ENCODE peak calls at places on chromosomes 13 and 19, in six cellular contexts. One of them, this sample, is unnamed.

GRCh38 chr19:47445937-47446402 is 25.7 kb downstream of the SLC8A2 start:
- ATAC-seq in right cardiac atrium: peak
- ATAC-seq in mucosa of descending colon: peak
- ATAC-seq in DND-41: peak
- ATAC-seq in lower lobe of right lung: peak
- ATAC-seq in IMR-90: peak
- ATAC-seq in this sample: peak

GRCh38 chr19:44809856-44810554 is 1.1 kb downstream of the BCAM start:
- ATAC-seq in IMR-90: no peak
- ATAC-seq in DND-41: no peak
- ATAC-seq in lower lobe of right lung: no peak
- ATAC-seq in right cardiac atrium: peak
- ATAC-seq in mucosa of descending colon: no peak
- ATAC-seq in this sample: no peak

GRCh38 chr13:71219671-71220070 is 647.3 kb downstream of the DACH1 start:
- ATAC-seq in mucosa of descending colon: no peak
- ATAC-seq in lower lobe of right lung: no peak
- ATAC-seq in right cardiac atrium: no peak
- ATAC-seq in DND-41: no peak
- ATAC-seq in IMR-90: no peak
- ATAC-seq in this sample: no peak

GRCh38 chr13:100611678-100612492 is 23.3 kb upstream of the GGACT start:
- ATAC-seq in IMR-90: no peak
- ATAC-seq in right cardiac atrium: peak
- ATAC-seq in lower lobe of right lung: no peak
- ATAC-seq in DND-41: no peak
- ATAC-seq in mucosa of descending colon: no peak
- ATAC-seq in this sample: no peak

GRCh38 chr19:3162418-3163229 is 15.9 kb upstream of the S1PR4 start:
- ATAC-seq in right cardiac atrium: peak
- ATAC-seq in lower lobe of right lung: peak
- ATAC-seq in mucosa of descending colon: no peak
- ATAC-seq in IMR-90: no peak
- ATAC-seq in DND-41: peak
- ATAC-seq in this sample: no peak

GRCh38 chr13:73307481-73307880 is 248.7 kb downstream of the KLF5 start:
- ATAC-seq in DND-41: no peak
- ATAC-seq in mucosa of descending colon: peak
- ATAC-seq in IMR-90: peak
- ATAC-seq in right cardiac atrium: no peak
- ATAC-seq in lower lobe of right lung: no peak
- ATAC-seq in this sample: no peak

GRCh38 chr19:16566702-16567101 is 5.5 kb downstream of the SLC35E1 start:
- ATAC-seq in right cardiac atrium: no peak
- ATAC-seq in mucosa of descending colon: no peak
- ATAC-seq in DND-41: no peak
- ATAC-seq in IMR-90: no peak
- ATAC-seq in lower lobe of right lung: no peak
- ATAC-seq in this sample: no peak

GRCh38 chr13:110683203-110683883 is 22.6 kb downstream of the CARS2 start:
- ATAC-seq in mucosa of descending colon: peak
- ATAC-seq in DND-41: peak
- ATAC-seq in IMR-90: no peak
- ATAC-seq in lower lobe of right lung: no peak
- ATAC-seq in right cardiac atrium: no peak
- ATAC-seq in this sample: no peak

GRCh38 chr19:10086904-10087256 is 763 bp downstream of the SHFL start:
- ATAC-seq in right cardiac atrium: peak
- ATAC-seq in mucosa of descending colon: peak
- ATAC-seq in lower lobe of right lung: peak
- ATAC-seq in DND-41: no peak
- ATAC-seq in IMR-90: peak
- ATAC-seq in this sample: no peak

GRCh38 chr19:12788025-12788681 is 3.1 kb upstream of the JUNB start:
- ATAC-seq in DND-41: no peak
- ATAC-seq in IMR-90: no peak
- ATAC-seq in mucosa of descending colon: no peak
- ATAC-seq in right cardiac atrium: no peak
- ATAC-seq in lower lobe of right lung: no peak
- ATAC-seq in this sample: no peak

GRCh38 chr19:2076481-2077082 is 19.5 kb downstream of the MOB3A start:
- ATAC-seq in IMR-90: no peak
- ATAC-seq in lower lobe of right lung: no peak
- ATAC-seq in right cardiac atrium: no peak
- ATAC-seq in DND-41: no peak
- ATAC-seq in mucosa of descending colon: no peak
- ATAC-seq in this sample: no peak

GRCh38 chr19:39263912-39264305 is 4.3 kb upstream of the IFNL2 start:
- ATAC-seq in IMR-90: no peak
- ATAC-seq in right cardiac atrium: peak
- ATAC-seq in DND-41: no peak
- ATAC-seq in lower lobe of right lung: peak
- ATAC-seq in mucosa of descending colon: no peak
- ATAC-seq in this sample: no peak

GRCh38 chr13:82720961-82721360 is 1161.3 kb downstream of the SLITRK1 start:
- ATAC-seq in lower lobe of right lung: no peak
- ATAC-seq in DND-41: no peak
- ATAC-seq in IMR-90: no peak
- ATAC-seq in mucosa of descending colon: no peak
- ATAC-seq in right cardiac atrium: no peak
- ATAC-seq in this sample: no peak

GRCh38 chr19:42367929-42368328 is 22.2 kb downstream of the CNFN start:
- ATAC-seq in DND-41: no peak
- ATAC-seq in right cardiac atrium: no peak
- ATAC-seq in lower lobe of right lung: no peak
- ATAC-seq in IMR-90: no peak
- ATAC-seq in mucosa of descending colon: no peak
- ATAC-seq in this sample: no peak

GRCh38 chr13:110161112-110161897 is 145.7 kb downstream of the COL4A1 start:
- ATAC-seq in IMR-90: no peak
- ATAC-seq in DND-41: no peak
- ATAC-seq in lower lobe of right lung: peak
- ATAC-seq in right cardiac atrium: no peak
- ATAC-seq in mucosa of descending colon: no peak
- ATAC-seq in this sample: peak

GRCh38 chr19:18112989-18113478 is 15.5 kb downstream of the MAST3 start:
- ATAC-seq in mucosa of descending colon: peak
- ATAC-seq in lower lobe of right lung: peak
- ATAC-seq in DND-41: peak
- ATAC-seq in right cardiac atrium: peak
- ATAC-seq in IMR-90: peak
- ATAC-seq in this sample: peak

GRCh38 chr13:113203507-113204377 is 4.7 kb downstream of the PCID2 start:
- ATAC-seq in mucosa of descending colon: no peak
- ATAC-seq in IMR-90: no peak
- ATAC-seq in lower lobe of right lung: no peak
- ATAC-seq in right cardiac atrium: peak
- ATAC-seq in DND-41: no peak
- ATAC-seq in this sample: no peak

GRCh38 chr13:71213252-71213821 is 653.7 kb downstream of the DACH1 start:
- ATAC-seq in lower lobe of right lung: no peak
- ATAC-seq in IMR-90: no peak
- ATAC-seq in mucosa of descending colon: no peak
- ATAC-seq in right cardiac atrium: no peak
- ATAC-seq in DND-41: no peak
- ATAC-seq in this sample: no peak

GRCh38 chr19:1938071-1938470 is 2.9 kb upstream of the CSNK1G2 start:
- ATAC-seq in mucosa of descending colon: no peak
- ATAC-seq in IMR-90: no peak
- ATAC-seq in lower lobe of right lung: no peak
- ATAC-seq in right cardiac atrium: no peak
- ATAC-seq in DND-41: no peak
- ATAC-seq in this sample: no peak

GRCh38 chr13:113216165-113217056 is 7.0 kb downstream of the CUL4A start:
- ATAC-seq in mucosa of descending colon: peak
- ATAC-seq in DND-41: no peak
- ATAC-seq in IMR-90: peak
- ATAC-seq in lower lobe of right lung: peak
- ATAC-seq in right cardiac atrium: peak
- ATAC-seq in this sample: peak

GRCh38 chr19:43775299-43775890 is 5.4 kb downstream of the KCNN4 start:
- ATAC-seq in DND-41: no peak
- ATAC-seq in right cardiac atrium: no peak
- ATAC-seq in lower lobe of right lung: no peak
- ATAC-seq in IMR-90: no peak
- ATAC-seq in mucosa of descending colon: no peak
- ATAC-seq in this sample: no peak

GRCh38 chr19:43777163-43777700 is 3.5 kb downstream of the KCNN4 start:
- ATAC-seq in mucosa of descending colon: no peak
- ATAC-seq in right cardiac atrium: no peak
- ATAC-seq in DND-41: peak
- ATAC-seq in IMR-90: no peak
- ATAC-seq in lower lobe of right lung: no peak
- ATAC-seq in this sample: no peak

GRCh38 chr19:43778651-43779050 is 2.1 kb downstream of the KCNN4 start:
- ATAC-seq in mucosa of descending colon: no peak
- ATAC-seq in right cardiac atrium: no peak
- ATAC-seq in IMR-90: no peak
- ATAC-seq in lower lobe of right lung: no peak
- ATAC-seq in DND-41: no peak
- ATAC-seq in this sample: no peak

GRCh38 chr19:43774103-43774939 is 6.5 kb downstream of the KCNN4 start:
- ATAC-seq in lower lobe of right lung: peak
- ATAC-seq in DND-41: no peak
- ATAC-seq in mucosa of descending colon: peak
- ATAC-seq in IMR-90: peak
- ATAC-seq in right cardiac atrium: peak
- ATAC-seq in this sample: peak

DNA sequence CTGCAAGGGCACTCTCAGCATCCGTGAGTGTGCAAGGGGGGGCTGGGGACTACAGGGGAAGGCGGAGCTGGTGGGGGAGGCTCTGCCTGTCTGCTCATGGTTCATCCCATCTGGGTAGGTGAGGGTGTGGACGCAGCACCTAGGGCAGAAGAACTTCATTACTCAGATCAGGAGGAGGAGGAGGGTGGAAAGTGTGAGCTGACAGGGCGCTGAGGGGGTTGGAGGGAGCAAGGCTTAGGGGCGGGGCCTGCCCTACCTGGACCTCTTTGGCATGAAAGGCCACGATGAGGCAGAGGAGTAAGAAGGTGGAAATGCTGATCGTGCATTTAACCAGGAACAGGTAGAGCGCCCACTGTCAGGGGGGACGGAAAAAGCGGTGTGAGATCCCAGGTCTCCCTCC is 4.5 kb downstream of the KCNN4 start:
- ATAC-seq in DND-41: no peak
- ATAC-seq in mucosa of descending colon: no peak
- ATAC-seq in IMR-90: no peak
- ATAC-seq in right cardiac atrium: no peak
- ATAC-seq in lower lobe of right lung: no peak
- ATAC-seq in this sample: no peak
- H3K4me3 ChIP-seq in DND-41: no peak
- H3K4me3 ChIP-seq in mucosa of descending colon: no peak
- H3K4me3 ChIP-seq in IMR-90: no peak
- H3K4me3 ChIP-seq in right cardiac atrium: no peak
- H3K4me3 ChIP-seq in lower lobe of right lung: no peak
- H3K4me3 ChIP-seq in this sample: no peak

GRCh38 chr19:43781630-43782310 is 997 bp upstream of the KCNN4 start:
- ATAC-seq in lower lobe of right lung: no peak
- ATAC-seq in IMR-90: no peak
- ATAC-seq in right cardiac atrium: no peak
- ATAC-seq in mucosa of descending colon: no peak
- ATAC-seq in DND-41: no peak
- ATAC-seq in this sample: no peak
- H3K4me3 ChIP-seq in lower lobe of right lung: no peak
- H3K4me3 ChIP-seq in IMR-90: no peak
- H3K4me3 ChIP-seq in right cardiac atrium: no peak
- H3K4me3 ChIP-seq in mucosa of descending colon: no peak
- H3K4me3 ChIP-seq in DND-41: no peak
- H3K4me3 ChIP-seq in this sample: no peak

GRCh38 chr19:37975596-37976515 is 68.8 kb downstream of the SIPA1L3 start:
- ATAC-seq in IMR-90: no peak
- ATAC-seq in lower lobe of right lung: no peak
- ATAC-seq in mucosa of descending colon: no peak
- ATAC-seq in DND-41: no peak
- ATAC-seq in right cardiac atrium: no peak
- ATAC-seq in this sample: no peak
- H3K4me3 ChIP-seq in IMR-90: no peak
- H3K4me3 ChIP-seq in lower lobe of right lung: no peak
- H3K4me3 ChIP-seq in mucosa of descending colon: no peak
- H3K4me3 ChIP-seq in DND-41: no peak
- H3K4me3 ChIP-seq in right cardiac atrium: no peak
- H3K4me3 ChIP-seq in this sample: no peak

GRCh38 chr13:74438911-74439310 is 304.7 kb upstream of the KLF12 start:
- ATAC-seq in mucosa of descending colon: no peak
- ATAC-seq in IMR-90: no peak
- ATAC-seq in right cardiac atrium: no peak
- ATAC-seq in DND-41: no peak
- ATAC-seq in lower lobe of right lung: no peak
- ATAC-seq in this sample: no peak

GRCh38 chr13:74434782-74435181 is 300.6 kb upstream of the KLF12 start:
- ATAC-seq in DND-41: no peak
- ATAC-seq in lower lobe of right lung: no peak
- ATAC-seq in IMR-90: no peak
- ATAC-seq in right cardiac atrium: no peak
- ATAC-seq in mucosa of descending colon: no peak
- ATAC-seq in this sample: no peak
- H3K4me3 ChIP-seq in DND-41: no peak
- H3K4me3 ChIP-seq in lower lobe of right lung: no peak
- H3K4me3 ChIP-seq in IMR-90: no peak
- H3K4me3 ChIP-seq in right cardiac atrium: no peak
- H3K4me3 ChIP-seq in mucosa of descending colon: no peak
- H3K4me3 ChIP-seq in this sample: no peak

This sample was measured in gastroesophageal sphincter.